ENCODE peak calls at places on chromosomes 6 and 20, in four cellular contexts. One of them, this sample, is unnamed.

GRCh38 chr6:127606131-127606562 is 29.2 kb downstream of the C6orf58 start:
- DNase-seq in heart left ventricle: no peak
- DNase-seq in tibial artery: no peak
- DNase-seq in transverse colon: no peak
- DNase-seq in this sample: no peak

GRCh38 chr6:26552640-26553189 is 14.5 kb downstream of the HMGN4 start:
- DNase-seq in heart left ventricle: no peak
- DNase-seq in tibial artery: no peak
- DNase-seq in transverse colon: no peak
- DNase-seq in this sample: no peak

GRCh38 chr20:1720226-1720625 is 62.6 kb upstream of the SIRPG start:
- DNase-seq in heart left ventricle: no peak
- DNase-seq in tibial artery: no peak
- DNase-seq in transverse colon: no peak
- DNase-seq in this sample: no peak

GRCh38 chr6:36289281-36290018 is 19.6 kb downstream of the PNPLA1 start:
- DNase-seq in heart left ventricle: no peak
- DNase-seq in tibial artery: no peak
- DNase-seq in transverse colon: no peak
- DNase-seq in this sample: no peak

GRCh38 chr6:113584767-113585166 is 272.4 kb upstream of the MARCKS start:
- DNase-seq in heart left ventricle: no peak
- DNase-seq in tibial artery: no peak
- DNase-seq in transverse colon: no peak
- DNase-seq in this sample: no peak

GRCh38 chr6:160055378-160055777 is 66.2 kb upstream of the SLC22A1 start:
- DNase-seq in heart left ventricle: no peak
- DNase-seq in tibial artery: no peak
- DNase-seq in transverse colon: no peak
- DNase-seq in this sample: peak; percentile 64

GRCh38 chr6:99614430-99615161 is 8.0 kb downstream of the PRDM13 start:
- DNase-seq in heart left ventricle: peak; percentile 60
- DNase-seq in tibial artery: no peak
- DNase-seq in transverse colon: peak; percentile 17
- DNase-seq in this sample: peak; percentile 51

GRCh38 chr20:46043556-46043955 is 14.5 kb downstream of the SLC12A5 start:
- DNase-seq in heart left ventricle: no peak
- DNase-seq in tibial artery: no peak
- DNase-seq in transverse colon: no peak
- DNase-seq in this sample: no peak

GRCh38 chr20:43844778-43845614 is 69.7 kb upstream of the TOX2 start:
- DNase-seq in heart left ventricle: no peak
- DNase-seq in tibial artery: peak; percentile 36
- DNase-seq in transverse colon: no peak
- DNase-seq in this sample: no peak

GRCh38 chr6:31946370-31946885 is 533 bp downstream of the CFB start:
- DNase-seq in heart left ventricle: no peak
- DNase-seq in tibial artery: no peak
- DNase-seq in transverse colon: no peak
- DNase-seq in this sample: no peak

GRCh38 chr6:69631552-69632346 is 165.1 kb downstream of the LMBRD1 start:
- DNase-seq in heart left ventricle: no peak
- DNase-seq in tibial artery: no peak
- DNase-seq in transverse colon: no peak
- DNase-seq in this sample: no peak

GRCh38 chr6:71045296-71045695 is 88.4 kb upstream of the B3GAT2 start:
- DNase-seq in heart left ventricle: no peak
- DNase-seq in tibial artery: no peak
- DNase-seq in transverse colon: no peak
- DNase-seq in this sample: no peak

DNA sequence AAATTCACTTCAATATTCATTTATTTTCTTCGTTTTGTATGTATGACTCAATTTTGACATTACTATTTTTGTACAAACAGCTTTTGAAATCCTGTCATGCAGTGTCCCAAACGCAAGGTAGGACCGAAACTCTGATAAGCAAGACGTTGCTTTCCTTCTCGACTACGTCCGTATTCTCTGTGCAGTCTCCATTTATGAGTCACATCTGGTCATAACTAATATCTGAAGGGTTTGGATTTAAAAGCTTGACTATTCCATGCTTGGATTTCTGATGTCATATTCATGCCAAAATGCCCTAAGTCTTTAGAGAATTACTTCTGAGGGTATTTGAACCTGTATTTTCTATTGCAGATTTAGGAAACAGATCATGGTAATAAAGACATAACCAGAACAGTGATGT is 37.8 kb upstream of the LAMP5 start:
- DNase-seq in heart left ventricle: no peak
- DNase-seq in tibial artery: no peak
- DNase-seq in transverse colon: no peak
- DNase-seq in this sample: no peak
- H3K27ac ChIP-seq in heart left ventricle: no peak overlapping the region
- H3K27ac ChIP-seq in tibial artery: no peak overlapping the region
- H3K27ac ChIP-seq in transverse colon: no peak overlapping the region
- H3K27ac ChIP-seq in this sample: no peak overlapping the region

DNA sequence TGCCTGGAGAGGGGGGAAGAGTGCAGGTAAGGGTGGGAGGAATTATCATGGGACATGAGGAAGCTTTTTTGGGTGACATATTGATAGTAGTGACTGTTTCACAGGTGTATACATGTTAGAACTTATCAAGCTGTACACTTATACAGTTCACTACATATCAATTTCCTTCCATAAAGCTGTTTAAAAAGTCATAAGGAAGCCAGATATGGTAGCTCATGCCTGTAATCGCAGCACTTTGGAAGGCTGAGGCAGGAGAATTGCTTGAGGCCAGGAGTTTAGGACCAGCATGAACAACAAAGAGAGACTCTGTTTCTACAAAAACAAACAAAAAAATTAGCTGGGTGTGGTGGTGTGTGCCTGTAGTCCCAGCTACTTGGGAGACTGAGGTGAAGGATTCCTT is 21.7 kb downstream of the ZSCAN12 start:
- DNase-seq in heart left ventricle: no peak
- DNase-seq in tibial artery: no peak
- DNase-seq in transverse colon: peak; percentile 28
- DNase-seq in this sample: no peak
- H3K36me3 ChIP-seq in heart left ventricle: peaks cover 20% of the 10 kb centered on the region
- H3K36me3 ChIP-seq in tibial artery: peaks cover 37% of the 10 kb centered on the region
- H3K36me3 ChIP-seq in transverse colon: peaks cover 6% of the 10 kb centered on the region
- H3K36me3 ChIP-seq in this sample: peaks cover 36% of the 10 kb centered on the region

GRCh38 chr20:62361799-62362589 is 5.1 kb downstream of the LAMA5 start:
- DNase-seq in heart left ventricle: peak; percentile 64
- DNase-seq in tibial artery: no peak
- DNase-seq in transverse colon: no peak
- DNase-seq in this sample: peak; percentile 91

GRCh38 chr20:62363920-62364851 is 2.9 kb downstream of the LAMA5 start:
- DNase-seq in heart left ventricle: peak; percentile 78
- DNase-seq in tibial artery: no peak
- DNase-seq in transverse colon: peak; percentile 13
- DNase-seq in this sample: peak; percentile 47

GRCh38 chr20:62362991-62363919 is 3.9 kb downstream of the LAMA5 start:
- DNase-seq in heart left ventricle: peak; percentile 58
- DNase-seq in tibial artery: no peak
- DNase-seq in transverse colon: peak; percentile 27
- DNase-seq in this sample: peak; percentile 48

GRCh38 chr20:62360854-62361798 is 6.0 kb downstream of the LAMA5 start:
- DNase-seq in heart left ventricle: peak; percentile 66
- DNase-seq in tibial artery: no peak
- DNase-seq in transverse colon: no peak
- DNase-seq in this sample: peak; percentile 81

GRCh38 chr20:62362590-62362940 is 4.5 kb downstream of the LAMA5 start:
- DNase-seq in heart left ventricle: peak; percentile 51
- DNase-seq in tibial artery: no peak
- DNase-seq in transverse colon: peak; percentile 7
- DNase-seq in this sample: no peak
- H3K4me1 ChIP-seq in heart left ventricle: peaks cover 88% of the 10 kb centered on the region
- H3K4me1 ChIP-seq in tibial artery: peaks cover 86% of the 10 kb centered on the region
- H3K4me1 ChIP-seq in transverse colon: peaks cover 60% of the 10 kb centered on the region
- H3K4me1 ChIP-seq in this sample: peaks cover 85% of the 10 kb centered on the region

GRCh38 chr20:10508468-10509251 is 73.6 kb downstream of the SLX4IP start:
- DNase-seq in heart left ventricle: no peak
- DNase-seq in tibial artery: peak; percentile 66
- DNase-seq in transverse colon: no peak
- DNase-seq in this sample: no peak
- H3K27ac ChIP-seq in heart left ventricle: peak overlapping the region; percentile 65
- H3K27ac ChIP-seq in tibial artery: peak overlapping the region; percentile 89
- H3K27ac ChIP-seq in transverse colon: peak overlapping the region; percentile 43
- H3K27ac ChIP-seq in this sample: peak overlapping the region; percentile 49

GRCh38 chr20:63732118-63733095 is 4.1 kb upstream of the LIME1 start:
- DNase-seq in heart left ventricle: no peak
- DNase-seq in tibial artery: no peak
- DNase-seq in transverse colon: no peak
- DNase-seq in this sample: no peak
- H3K36me3 ChIP-seq in heart left ventricle: peaks cover 33% of the 10 kb centered on the region
- H3K36me3 ChIP-seq in tibial artery: peaks cover 45% of the 10 kb centered on the region
- H3K36me3 ChIP-seq in transverse colon: no peaks in the 10 kb centered on the region
- H3K36me3 ChIP-seq in this sample: peaks cover 41% of the 10 kb centered on the region

GRCh38 chr20:18712877-18713276 is 100.7 kb upstream of the SCP2D1 start:
- DNase-seq in heart left ventricle: no peak
- DNase-seq in tibial artery: no peak
- DNase-seq in transverse colon: no peak
- DNase-seq in this sample: no peak

GRCh38 chr20:18715564-18715963 is 98.0 kb upstream of the SCP2D1 start:
- DNase-seq in heart left ventricle: no peak
- DNase-seq in tibial artery: no peak
- DNase-seq in transverse colon: no peak
- DNase-seq in this sample: no peak

GRCh38 chr20:18718129-18718528 is 95.5 kb upstream of the SCP2D1 start:
- DNase-seq in heart left ventricle: no peak
- DNase-seq in tibial artery: no peak
- DNase-seq in transverse colon: no peak
- DNase-seq in this sample: no peak

GRCh38 chr20:18719426-18719825 is 94.2 kb upstream of the SCP2D1 start:
- DNase-seq in heart left ventricle: no peak
- DNase-seq in tibial artery: no peak
- DNase-seq in transverse colon: no peak
- DNase-seq in this sample: no peak

GRCh38 chr20:18717062-18717461 is 96.5 kb upstream of the SCP2D1 start:
- DNase-seq in heart left ventricle: no peak
- DNase-seq in tibial artery: no peak
- DNase-seq in transverse colon: no peak
- DNase-seq in this sample: no peak
- H3K4me1 ChIP-seq in heart left ventricle: no peaks in the 10 kb centered on the region
- H3K4me1 ChIP-seq in tibial artery: no peaks in the 10 kb centered on the region
- H3K4me1 ChIP-seq in transverse colon: no peaks in the 10 kb centered on the region
- H3K4me1 ChIP-seq in this sample: no peaks in the 10 kb centered on the region

GRCh38 chr20:17665756-17666155 is 16.3 kb downstream of the RRBP1 start:
- DNase-seq in heart left ventricle: no peak
- DNase-seq in tibial artery: no peak
- DNase-seq in transverse colon: no peak
- DNase-seq in this sample: no peak

GRCh38 chr20:17662333-17663039 is 19.6 kb downstream of the RRBP1 start:
- DNase-seq in heart left ventricle: no peak
- DNase-seq in tibial artery: peak; percentile 88
- DNase-seq in transverse colon: peak; percentile 26
- DNase-seq in this sample: no peak

GRCh38 chr20:17663040-17663399 is 19.0 kb downstream of the RRBP1 start:
- DNase-seq in heart left ventricle: no peak
- DNase-seq in tibial artery: peak; percentile 20
- DNase-seq in transverse colon: no peak
- DNase-seq in this sample: no peak

GRCh38 chr20:17663486-17663885 is 18.6 kb downstream of the RRBP1 start:
- DNase-seq in heart left ventricle: no peak
- DNase-seq in tibial artery: peak; percentile 9
- DNase-seq in transverse colon: no peak
- DNase-seq in this sample: no peak

DNA sequence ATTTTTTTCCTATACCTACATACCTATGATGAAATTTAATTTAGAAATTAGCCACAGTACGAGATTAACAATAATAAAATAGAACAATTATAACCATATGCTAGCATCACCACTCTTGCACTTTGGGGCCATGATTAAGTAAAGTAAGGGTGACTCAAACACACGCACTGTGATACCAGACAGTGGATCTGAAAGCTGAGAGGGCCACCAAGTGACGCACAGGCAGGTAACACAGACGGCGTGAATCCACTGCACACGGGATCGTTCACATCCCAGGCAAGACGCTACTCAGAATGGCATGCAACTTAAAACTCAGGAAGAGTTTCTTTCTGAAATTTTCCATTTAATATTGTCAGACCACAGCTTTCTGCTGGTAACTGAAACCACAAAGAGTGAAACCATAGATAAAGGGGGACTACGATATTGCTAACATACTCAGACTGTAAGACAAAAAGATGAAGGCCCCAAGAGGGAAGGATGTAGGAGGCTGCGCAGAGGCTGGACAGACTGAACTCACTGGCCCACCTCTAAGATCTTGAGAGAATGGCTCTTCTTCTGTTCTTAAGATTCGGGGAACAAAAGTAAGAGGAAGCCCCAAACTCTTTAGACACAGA is 17.9 kb downstream of the RRBP1 start:
- DNase-seq in heart left ventricle: no peak
- DNase-seq in tibial artery: peak; percentile 12
- DNase-seq in transverse colon: peak; percentile 7
- DNase-seq in this sample: no peak
- H3K27ac ChIP-seq in heart left ventricle: no peak overlapping the region
- H3K27ac ChIP-seq in tibial artery: no peak overlapping the region
- H3K27ac ChIP-seq in transverse colon: peak overlapping the region; percentile 46
- H3K27ac ChIP-seq in this sample: no peak overlapping the region

This sample was measured in lower lobe of right lung.